ENCODE peak calls at places on chromosomes 3 and 15, in six cellular contexts. Y, N, C, L, Z and I are unnamed samples.

GRCh38 chr3:12941495-12942023 is 100.2 kb upstream of the RPL32 start:
- DNase-seq in L (no peak), Z (no peak), Y (no peak), N (no peak), C (no peak), I (no peak)

GRCh38 chr3:115436767-115437301 is 186.5 kb upstream of the GAP43 start:
- DNase-seq in C (peak), Z (peak), N (no peak), Y (peak), L (no peak), I (peak)

GRCh38 chr15:72784233-72784876 is 797 bp upstream of the ADPGK start:
- DNase-seq in Z (peak), N (no peak), Y (peak), L (peak), C (no peak), I (peak)

GRCh38 chr3:6861331-6861988 is 545 bp downstream of the GRM7 start:
- DNase-seq in Z (no peak), C (no peak), L (no peak), N (no peak), Y (no peak), I (no peak)

GRCh38 chr3:8069981-8070380 is 431.6 kb upstream of the LMCD1 start:
- DNase-seq in Z (no peak), L (no peak), Y (no peak), C (no peak), N (no peak), I (no peak)

GRCh38 chr3:177210744-177211502 is 13.6 kb upstream of the TBL1XR1 start:
- DNase-seq in L (no peak), Z (no peak), N (no peak), Y (no peak), C (no peak), I (no peak)

GRCh38 chr15:45522931-45523331 is 376 bp upstream of the SLC30A4 start:
- DNase-seq in N (no peak), C (no peak), Z (peak), L (no peak), Y (peak), I (peak)

GRCh38 chr3:122356402-122356801 is 26.6 kb downstream of the MIX23 start:
- DNase-seq in Z (peak), L (peak), N (peak), C (no peak), Y (peak), I (peak)

GRCh38 chr15:92949604-92950249 is 49.6 kb downstream of the CHD2 start:
- DNase-seq in Z (peak), C (no peak), L (peak), Y (no peak), N (no peak), I (no peak)

GRCh38 chr3:114103181-114103580 is 46.6 kb downstream of the QTRT2 start:
- DNase-seq in N (no peak), Z (no peak), C (no peak), L (no peak), Y (no peak), I (no peak)

GRCh38 chr3:23671901-23672589 is 133.7 kb upstream of the UBE2E1 start:
- DNase-seq in L (no peak), N (peak), C (peak), Z (no peak), Y (no peak), I (peak)
- H3K4me3 ChIP-seq in L (no peak), N (no peak), C (peak), Z (no peak), Y (no peak), I (peak)

GRCh38 chr3:36543276-36543997 is 163.1 kb downstream of the STAC start:
- DNase-seq in N (no peak), L (no peak), Y (peak), C (no peak), Z (no peak), I (no peak)

GRCh38 chr3:36542186-36542585 is 161.9 kb downstream of the STAC start:
- DNase-seq in Y (peak), Z (no peak), L (no peak), C (no peak), N (no peak), I (no peak)

GRCh38 chr3:36538405-36538804 is 158.1 kb downstream of the STAC start:
- DNase-seq in C (no peak), N (no peak), Y (peak), Z (no peak), L (no peak), I (no peak)

GRCh38 chr3:36546196-36546595 is 165.9 kb downstream of the STAC start:
- DNase-seq in Y (peak), Z (no peak), N (no peak), L (no peak), C (no peak), I (no peak)

DNA sequence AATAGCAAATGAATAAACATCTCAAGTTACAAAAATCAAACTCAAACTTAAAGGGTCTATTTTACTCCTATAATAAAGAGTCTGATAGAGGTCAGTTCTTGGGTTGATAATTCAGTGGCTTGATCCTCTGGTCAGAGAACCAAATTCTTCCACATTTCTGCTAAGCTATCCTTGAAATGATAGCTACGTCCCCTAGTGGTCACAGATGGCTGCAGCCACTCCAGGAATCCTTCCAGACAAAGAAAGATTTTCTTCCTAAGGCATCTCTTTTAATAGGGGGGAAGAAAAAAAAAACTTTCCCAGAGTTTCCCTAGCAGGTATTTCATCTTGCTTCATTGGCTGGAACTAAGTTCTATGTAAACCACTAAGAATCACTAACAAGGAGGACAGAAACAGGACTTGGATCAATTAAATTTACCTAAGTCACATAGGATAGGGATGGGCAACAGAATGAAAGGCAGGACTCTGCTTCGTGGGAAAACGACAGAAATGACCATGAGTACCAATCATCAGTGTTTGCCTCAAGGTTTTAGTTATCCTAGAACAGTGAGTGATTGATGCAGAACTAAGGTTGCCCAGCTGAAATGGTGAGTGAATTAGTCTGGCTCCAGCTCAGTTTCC is 160.7 kb downstream of the STAC start:
- DNase-seq in N (no peak), Y (peak), C (no peak), Z (peak), L (no peak), I (peak)
- TF ChIP-seq CTCF in N (peak), Y (peak), C (peak), Z (peak), L (peak), I (peak)

GRCh38 chr3:105906345-105906744 is 37.5 kb upstream of the CBLB start:
- DNase-seq in Y (no peak), N (no peak), C (no peak), Z (no peak), L (no peak), I (no peak)

GRCh38 chr3:105907790-105908189 is 39.0 kb upstream of the CBLB start:
- DNase-seq in C (no peak), Z (no peak), Y (peak), N (no peak), L (no peak), I (peak)

GRCh38 chr3:105905328-105905727 is 36.5 kb upstream of the CBLB start:
- DNase-seq in C (no peak), L (no peak), N (no peak), Y (peak), Z (no peak), I (no peak)

GRCh38 chr3:105904683-105905320 is 36.0 kb upstream of the CBLB start:
- DNase-seq in N (no peak), L (no peak), C (no peak), Y (no peak), Z (no peak), I (peak)

GRCh38 chr3:105906834-105907233 is 38.0 kb upstream of the CBLB start:
- DNase-seq in C (peak), N (no peak), Z (peak), L (no peak), Y (peak), I (peak)
- H3K4me3 ChIP-seq in C (peak), N (no peak), Z (no peak), L (no peak), Y (no peak), I (no peak)

GRCh38 chr15:101489633-101490407 is at the start of gene PCSK6:
- DNase-seq in Y (no peak), Z (peak), L (no peak), C (peak), N (peak), I (peak)
- TF ChIP-seq CTCF in Y (no peak), Z (no peak), L (no peak), C (no peak), N (no peak), I (no peak)